ENCODE peak calls at places on chromosome 15, in eight cellular contexts. U, W, Y, N, Z, F, V and K are unnamed samples.

GRCh38 chr15:77907824-77908751 is 169.4 kb downstream of the TBC1D2B start:
- DNase-seq in N (no peak), W (peak), F (peak), V (no peak), Y (peak), U (no peak), Z (no peak), K (no peak)

GRCh38 chr15:37107071-37107753 is 6.9 kb upstream of the MEIS2 start:
- DNase-seq in U (no peak), Y (no peak), W (no peak), F (no peak), Z (no peak), V (no peak), N (no peak), K (no peak)

GRCh38 chr15:63284379-63284778 is 7.0 kb downstream of the APH1B start:
- DNase-seq in Z (no peak), W (no peak), Y (no peak), N (no peak), U (no peak), V (no peak), F (no peak), K (no peak)

GRCh38 chr15:40150163-40150925 is 10.5 kb upstream of the BUB1B start:
- DNase-seq in V (peak), Y (peak), F (peak), U (no peak), N (peak), W (peak), Z (no peak), K (no peak)

GRCh38 chr15:53218996-53219580 is 429.0 kb upstream of the ONECUT1 start:
- DNase-seq in Y (no peak), W (no peak), N (no peak), F (no peak), U (no peak), Z (no peak), V (no peak), K (no peak)

GRCh38 chr15:68958597-68958996 is 28.3 kb downstream of the SPESP1 start:
- DNase-seq in V (no peak), Y (no peak), F (no peak), N (no peak), U (no peak), Z (no peak), W (no peak), K (no peak)

GRCh38 chr15:48456126-48456525 is 124.9 kb downstream of the DUT start:
- DNase-seq in W (no peak), Y (no peak), U (no peak), N (no peak), Z (no peak), F (no peak), V (no peak), K (no peak)

GRCh38 chr15:91152896-91153581 is 53.0 kb downstream of the SV2B start:
- DNase-seq in F (no peak), Y (no peak), V (no peak), N (no peak), Z (no peak), U (no peak), W (no peak), K (no peak)

GRCh38 chr15:41892621-41893421 is 1.0 kb downstream of the SPTBN5 start:
- DNase-seq in Z (no peak), F (no peak), W (peak), V (no peak), N (no peak), U (no peak), Y (peak), K (no peak)